ENCODE peak calls at places on chromosomes 4 and X, in six cellular contexts. B is GM23248, P is GM06990, C is iris pigment epithelial cell, O is astrocyte of the cerebellum, J is fibroblast of the conjunctiva. L is an unnamed sample.

GRCh38 chr4:110371016-110371795 is 104.7 kb upstream of the ENPEP start:
- DNase-seq in B (no peak), P (no peak), C (no peak), O (no peak), J (no peak), L (no peak)

GRCh38 chr4:6692806-6693205 is 872 bp upstream of the S100P start:
- DNase-seq in B (peak), P (no peak), C (no peak), O (no peak), J (no peak), L (no peak)

GRCh38 chrX:148135738-148136137 is 154.6 kb downstream of the FMR1NB start:
- DNase-seq in B (peak), P (no peak), C (peak), O (no peak), J (peak), L (no peak)

GRCh38 chr4:925171-925570 is 6.9 kb downstream of the GAK start:
- DNase-seq in B (no peak), P (no peak), C (no peak), O (no peak), J (no peak), L (no peak)

GRCh38 chr4:88010921-88011320 is 3.5 kb downstream of the PKD2 start:
- DNase-seq in B (peak), P (no peak), C (peak), O (no peak), J (no peak), L (no peak)

GRCh38 chr4:53552711-53553110 is 38.6 kb downstream of the LNX1 start:
- DNase-seq in B (peak), P (no peak), C (no peak), O (no peak), J (no peak), L (no peak)

GRCh38 chr4:64144994-64145393 is 264.3 kb downstream of the TECRL start:
- DNase-seq in B (no peak), P (no peak), C (no peak), O (no peak), J (no peak), L (no peak)

GRCh38 chrX:96004386-96004785 is 680.3 kb upstream of the DIAPH2 start:
- DNase-seq in B (no peak), P (no peak), C (peak), O (peak), J (peak), L (no peak)

GRCh38 chr4:85774000-85774399 is 299.1 kb downstream of the ARHGAP24 start:
- DNase-seq in B (no peak), P (no peak), C (no peak), O (no peak), J (no peak), L (no peak)

GRCh38 chr4:120843840-120844527 is 78.5 kb downstream of the PRDM5 start:
- DNase-seq in B (no peak), P (no peak), C (no peak), O (no peak), J (no peak), L (peak)

GRCh38 chr4:2426069-2426397 is 7.3 kb downstream of the CFAP99 start:
- DNase-seq in B (no peak), P (no peak), C (no peak), O (no peak), J (no peak), L (no peak)

GRCh38 chr4:150072906-150073714 is 5.1 kb upstream of the DCLK2 start:
- DNase-seq in B (peak), P (no peak), C (peak), O (peak), J (peak), L (no peak)

GRCh38 chr4:26377352-26378311 is 56.8 kb downstream of the RBPJ start:
- DNase-seq in B (no peak), P (no peak), C (no peak), O (no peak), J (no peak), L (no peak)

GRCh38 chr4:157389751-157390150 is 169.2 kb downstream of the GRIA2 start:
- DNase-seq in B (no peak), P (no peak), C (no peak), O (peak), J (no peak), L (no peak)

GRCh38 chrX:69163936-69164741 is 1.1 kb downstream of the PJA1 start:
- DNase-seq in B (peak), P (peak), C (peak), O (no peak), J (no peak), L (peak)